ENCODE peak calls at places on chromosomes 1 and 21, in ten cellular contexts. Y, E, B, P, A, W, G, K, O and H are unnamed samples.

GRCh38 chr21:14911351-14911750 is 153.4 kb downstream of the NRIP1 start:
- DNase-seq in P (no peak), Y (no peak), B (no peak), K (no peak), E (no peak), O (no peak), G (no peak), A (no peak), W (no peak), H (no peak)

GRCh38 chr1:207424570-207425131 is 29.5 kb upstream of the CR2 start:
- DNase-seq in B (no peak), Y (no peak), P (no peak), K (no peak), G (no peak), O (no peak), E (no peak), W (no peak), A (no peak), H (no peak)

GRCh38 chr1:204366759-204367158 is 7.0 kb upstream of the PLEKHA6 start:
- DNase-seq in O (no peak), K (no peak), W (no peak), P (no peak), A (no peak), E (no peak), Y (no peak), B (no peak), G (no peak), H (no peak)

GRCh38 chr1:197683280-197683679 is 92.0 kb downstream of the DENND1B start:
- DNase-seq in B (no peak), A (no peak), P (no peak), O (no peak), Y (no peak), W (no peak), K (no peak), E (no peak), G (no peak), H (no peak)

GRCh38 chr1:51518730-51519047 is 377 bp downstream of the EPS15 start:
- DNase-seq in A (no peak), B (peak), G (peak), O (peak), E (peak), Y (no peak), W (peak), P (peak), K (peak), H (peak)

GRCh38 chr1:150178543-150178942 is 28.8 kb downstream of the PLEKHO1 start:
- DNase-seq in P (no peak), O (no peak), A (no peak), E (no peak), B (no peak), G (no peak), W (no peak), Y (no peak), K (no peak), H (no peak)

GRCh38 chr1:32984090-32984828 is 19.6 kb upstream of the RNF19B start:
- DNase-seq in P (no peak), W (no peak), G (no peak), Y (no peak), K (no peak), E (no peak), O (no peak), A (no peak), B (peak), H (no peak)

GRCh38 chr21:17139696-17140095 is 373.1 kb upstream of the CXADR start:
- DNase-seq in B (no peak), Y (no peak), E (no peak), G (no peak), O (no peak), K (no peak), A (no peak), P (no peak), W (no peak), H (no peak)

GRCh38 chr1:23403735-23404486 is 20.6 kb downstream of the TCEA3 start:
- DNase-seq in G (peak), B (peak), A (peak), K (peak), E (peak), Y (peak), P (peak), W (peak), O (peak), H (peak)

GRCh38 chr1:145845514-145846161 is at the start of gene NUDT17:
- DNase-seq in A (peak), O (peak), Y (peak), B (peak), G (peak), E (peak), P (peak), W (peak), K (peak), H (peak)

GRCh38 chr1:228983231-228983660 is 248.0 kb downstream of the RHOU start:
- DNase-seq in W (no peak), E (no peak), P (peak), A (no peak), O (no peak), Y (no peak), K (no peak), B (no peak), G (no peak), H (no peak)

GRCh38 chr1:27098447-27099153 is 56.3 kb downstream of the SLC9A1 start:
- DNase-seq in A (peak), W (peak), B (no peak), G (no peak), E (no peak), Y (no peak), K (no peak), P (no peak), O (no peak), H (no peak)

GRCh38 chr1:181704556-181704955 is 221.2 kb downstream of the CACNA1E start:
- DNase-seq in K (no peak), A (no peak), B (no peak), W (no peak), E (no peak), G (no peak), P (no peak), O (no peak), Y (no peak), H (peak)

GRCh38 chr1:59298178-59298583 is 1.3 kb downstream of the FGGY start:
- DNase-seq in K (no peak), A (peak), B (no peak), G (peak), Y (peak), P (peak), O (peak), E (no peak), W (no peak), H (peak)

GRCh38 chr1:118012725-118013124 is 83.2 kb downstream of the WDR3 start:
- DNase-seq in W (no peak), A (no peak), K (no peak), G (no peak), B (no peak), P (no peak), Y (no peak), O (no peak), E (no peak), H (no peak)

GRCh38 chr1:118008011-118008410 is 78.5 kb downstream of the WDR3 start:
- DNase-seq in E (no peak), A (no peak), W (no peak), G (no peak), B (no peak), O (no peak), P (no peak), K (no peak), Y (no peak), H (no peak)

GRCh38 chr1:118018064-118018463 is 88.5 kb downstream of the WDR3 start:
- DNase-seq in O (no peak), P (no peak), K (no peak), G (no peak), E (no peak), B (no peak), A (no peak), W (no peak), Y (no peak), H (no peak)

GRCh38 chr1:118013938-118014337 is 84.4 kb downstream of the WDR3 start:
- DNase-seq in Y (no peak), E (no peak), G (no peak), W (no peak), P (no peak), K (no peak), B (no peak), O (no peak), A (no peak), H (no peak)

DNA sequence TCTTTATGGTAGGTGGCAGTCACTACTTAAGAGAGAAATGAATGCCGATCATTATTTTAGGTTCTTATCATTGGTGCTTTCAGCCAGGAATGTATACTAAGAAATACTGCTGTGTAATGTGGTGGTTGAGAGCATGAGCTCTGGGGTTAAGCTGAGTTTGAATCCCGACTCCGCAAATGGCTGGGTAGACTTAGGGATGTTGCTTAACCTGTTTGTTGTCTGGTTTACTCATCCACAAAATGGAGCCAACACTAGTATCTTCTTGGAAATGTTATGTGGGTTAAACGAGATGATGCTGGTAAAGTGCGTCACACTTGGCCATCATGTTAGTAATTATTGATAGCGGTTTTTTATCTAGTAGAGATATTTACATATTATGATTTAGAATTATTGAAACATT is 83.8 kb downstream of the WDR3 start:
- DNase-seq in A (no peak), K (no peak), E (no peak), G (no peak), W (no peak), Y (no peak), O (no peak), P (no peak), B (no peak), H (no peak)
- H3K27ac ChIP-seq in A (no peak), K (no peak), E (no peak), G (no peak), W (no peak), Y (no peak), O (no peak), P (no peak), B (no peak), H (no peak)

GRCh38 chr1:47571161-47571560 is 133.3 kb downstream of the FOXD2 start:
- DNase-seq in O (no peak), E (no peak), G (no peak), W (no peak), Y (no peak), A (no peak), B (no peak), P (no peak), K (no peak), H (no peak)

GRCh38 chr1:47568763-47569162 is 130.9 kb downstream of the FOXD2 start:
- DNase-seq in O (no peak), G (no peak), W (no peak), A (no peak), Y (peak), P (no peak), B (no peak), K (no peak), E (no peak), H (no peak)

GRCh38 chr1:47571952-47572351 is 134.1 kb downstream of the FOXD2 start:
- DNase-seq in W (no peak), P (no peak), E (no peak), O (no peak), B (no peak), K (no peak), Y (no peak), A (no peak), G (no peak), H (no peak)

GRCh38 chr1:47569261-47569660 is 131.4 kb downstream of the FOXD2 start:
- DNase-seq in B (no peak), P (no peak), A (no peak), O (no peak), G (no peak), K (no peak), Y (no peak), W (no peak), E (no peak), H (no peak)

DNA sequence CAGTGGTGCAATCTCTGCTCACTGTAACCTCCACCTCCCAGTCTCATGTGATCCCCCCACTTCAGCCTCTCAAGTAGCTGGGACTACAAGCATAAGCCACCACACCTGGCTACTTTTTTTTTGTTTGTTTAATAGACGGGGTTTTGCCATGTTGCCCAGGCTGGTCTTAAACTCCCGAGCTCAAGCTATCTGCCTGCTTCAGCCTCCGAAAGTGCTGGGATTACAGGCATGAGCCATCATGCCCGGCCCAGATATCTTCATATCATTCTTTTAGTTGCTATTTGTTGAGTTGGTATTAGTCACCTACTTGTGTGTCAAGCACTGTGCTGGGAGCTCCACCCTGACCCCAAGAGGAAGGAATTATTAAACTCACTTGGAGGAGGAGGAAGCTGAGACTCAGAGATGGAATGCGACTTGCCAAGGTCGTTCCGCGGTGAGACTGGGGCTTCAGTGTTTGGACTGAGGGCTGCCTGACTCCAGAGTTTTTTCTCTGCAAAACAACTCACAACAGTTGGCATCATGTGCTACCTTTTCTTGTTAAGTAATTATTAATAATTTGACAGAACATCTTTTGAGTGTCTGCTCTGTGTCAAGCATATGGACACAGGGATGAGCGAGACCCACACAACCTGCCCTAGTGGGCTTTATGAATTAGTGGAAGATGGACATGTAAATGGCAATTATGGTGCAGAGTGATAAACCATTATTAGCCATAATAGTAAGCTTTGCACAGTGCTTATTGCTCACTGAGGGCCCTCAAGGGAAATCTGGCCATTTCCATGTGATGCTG is 132.0 kb downstream of the FOXD2 start:
- DNase-seq in W (peak), B (peak), Y (peak), P (no peak), G (no peak), K (peak), A (no peak), E (peak), O (peak), H (peak)
- TF ChIP-seq CTCF in W (peak), B (peak), Y (peak), P (no peak), G (peak), K (peak), A (no peak), E (no peak), O (peak), H (peak)

GRCh38 chr1:166343276-166343675 is 176.5 kb upstream of the FAM78B start:
- DNase-seq in E (no peak), B (no peak), K (no peak), W (no peak), Y (no peak), A (no peak), G (no peak), P (no peak), O (no peak), H (no peak)
- TF ChIP-seq POLR2A in E (no peak), B (no peak), K (no peak), W (no peak), Y (no peak), A (no peak), G (no peak), P (no peak), O (no peak), H (no peak)

GRCh38 chr1:111754964-111755320 is 759 bp upstream of the DDX20 start:
- DNase-seq in W (peak), Y (peak), A (peak), G (no peak), K (peak), P (peak), B (peak), O (peak), E (peak), H (peak)

GRCh38 chr1:111750856-111751255 is 4.8 kb upstream of the DDX20 start:
- DNase-seq in Y (no peak), G (no peak), O (no peak), P (no peak), E (no peak), K (no peak), B (no peak), W (no peak), A (no peak), H (no peak)

GRCh38 chr1:111755321-111756123 is at the start of gene DDX20:
- DNase-seq in P (peak), G (peak), Y (peak), W (peak), E (peak), B (peak), A (peak), K (peak), O (peak), H (peak)

GRCh38 chr1:111748618-111749337 is 6.9 kb upstream of the DDX20 start:
- DNase-seq in A (no peak), K (no peak), Y (no peak), B (no peak), O (no peak), G (no peak), W (no peak), P (no peak), E (no peak), H (no peak)

GRCh38 chr1:111752186-111752585 is 3.5 kb upstream of the DDX20 start:
- DNase-seq in W (no peak), A (no peak), O (no peak), E (no peak), K (no peak), P (no peak), G (no peak), B (no peak), Y (no peak), H (no peak)
- H3K27ac ChIP-seq in W (no peak), A (no peak), O (no peak), E (no peak), K (no peak), P (no peak), G (peak), B (no peak), Y (no peak), H (no peak)

DNA sequence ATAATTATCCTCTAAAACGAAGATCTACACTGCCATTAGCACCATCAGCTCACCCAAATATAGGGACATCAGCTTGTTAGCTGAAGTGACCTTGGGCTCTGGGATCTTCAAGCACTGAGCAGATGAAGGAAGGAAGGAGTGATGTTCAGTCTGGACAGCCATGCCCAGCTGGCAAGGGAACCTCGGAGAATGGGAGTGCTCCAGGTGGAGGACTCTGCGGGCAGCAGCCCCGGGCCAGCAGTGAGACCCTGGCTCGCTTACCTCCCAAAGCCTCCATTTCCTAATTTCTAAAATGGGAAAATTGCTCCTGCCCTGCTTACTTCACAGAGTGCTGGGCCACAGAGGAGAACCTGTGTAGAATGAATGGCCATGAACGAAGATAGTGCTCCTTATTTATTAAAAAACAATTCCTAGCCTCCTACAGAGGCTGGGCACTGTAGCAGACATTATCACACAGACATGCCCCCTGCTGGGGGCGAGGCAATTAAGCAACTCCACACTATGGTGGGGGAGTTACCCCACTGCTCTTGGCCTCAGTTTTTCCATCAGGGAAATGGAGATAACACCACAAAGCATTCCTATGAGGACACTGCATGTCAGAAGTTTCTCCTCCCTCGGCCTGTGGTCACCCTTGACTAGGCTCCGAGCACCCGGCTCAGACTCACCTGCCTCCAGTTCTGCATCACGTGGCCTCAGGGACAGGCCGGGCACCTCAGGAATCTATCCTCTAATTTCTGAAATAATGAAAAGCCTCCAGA is 117.6 kb downstream of the KCNN3 start:
- DNase-seq in B (no peak), P (peak), G (peak), K (no peak), O (no peak), A (no peak), W (no peak), Y (no peak), E (peak), H (no peak)
- TF ChIP-seq CTCF in B (peak), P (no peak), G (no peak), K (no peak), O (no peak), A (no peak), W (no peak), Y (no peak), E (no peak), H (no peak)

DNA sequence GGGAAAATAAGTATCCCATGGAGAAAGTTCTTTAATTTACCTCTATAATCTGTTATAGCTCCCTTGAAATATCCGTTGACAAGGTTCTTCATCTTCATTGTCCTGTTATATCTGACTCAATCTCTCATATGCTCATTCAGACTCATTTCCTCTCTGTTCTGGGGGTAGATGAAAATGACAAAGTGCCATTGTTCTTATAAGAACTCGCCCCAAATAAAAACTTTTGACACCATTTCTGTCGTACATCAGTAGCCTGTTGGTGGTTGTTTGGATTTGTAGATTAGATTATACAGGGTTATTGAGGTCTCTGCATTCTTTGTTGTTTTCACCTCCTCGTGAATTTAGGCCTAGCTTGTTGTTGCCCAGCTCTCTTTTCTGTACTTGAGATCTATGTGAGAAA is 55.2 kb upstream of the IPO9 start:
- DNase-seq in Y (no peak), P (no peak), O (no peak), A (no peak), K (no peak), G (no peak), W (no peak), E (no peak), B (no peak), H (no peak)
- TF ChIP-seq POLR2A in Y (no peak), P (no peak), O (no peak), A (no peak), K (no peak), G (no peak), W (no peak), E (no peak), B (no peak), H (no peak)

GRCh38 chr1:26084091-26084561 is 16.7 kb upstream of the TRIM63 start:
- DNase-seq in P (no peak), G (no peak), B (peak), Y (no peak), W (peak), E (no peak), A (no peak), O (no peak), K (no peak), H (peak)
- H3K27ac ChIP-seq in P (no peak), G (no peak), B (no peak), Y (no peak), W (peak), E (no peak), A (no peak), O (no peak), K (no peak), H (no peak)

DNA sequence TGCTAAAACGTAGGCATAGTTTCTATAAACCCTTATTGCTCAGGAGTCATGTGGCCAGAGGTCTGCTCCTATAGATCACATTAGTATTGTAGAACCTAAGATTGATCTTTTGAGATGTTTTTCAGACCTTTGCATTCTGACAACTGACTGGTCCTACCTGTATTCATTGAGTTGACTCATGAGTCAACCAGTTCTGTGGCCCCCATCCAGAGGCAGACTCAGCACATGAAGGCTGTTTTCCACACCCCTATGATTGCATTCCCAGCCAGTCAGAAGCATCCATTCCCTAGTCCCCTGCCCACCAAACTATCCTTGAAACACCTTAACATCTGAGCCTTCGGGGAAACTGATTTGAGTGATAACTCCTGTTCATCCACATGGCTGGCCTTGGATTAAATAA is 451.7 kb downstream of the SIPA1L2 start:
- DNase-seq in G (no peak), Y (no peak), A (no peak), W (no peak), O (no peak), P (no peak), B (no peak), K (no peak), E (no peak), H (no peak)
- TF ChIP-seq CTCF in G (no peak), Y (no peak), A (no peak), W (no peak), O (no peak), P (no peak), B (no peak), K (no peak), E (no peak), H (no peak)

GRCh38 chr1:184051485-184052193 is at the start of gene TSEN15:
- DNase-seq in Y (peak), W (peak), E (peak), A (peak), K (peak), P (peak), G (peak), B (peak), O (peak), H (peak)
- TF ChIP-seq POLR2A in Y (peak), W (no peak), E (no peak), A (peak), K (peak), P (peak), G (peak), B (peak), O (peak), H (peak)